ENCODE peak calls at places on chromosome 7, in nine cellular contexts. M is uterus, P is pancreas, Y is nephron progenitor cell, G is progenitor cell of endocrine pancreas, J is heart right ventricle, L is AG10803, V is fibroblast of lung, O is GM12864. C is an unnamed sample.
A peak's percentile ranks its signal among the peaks of the same experiment; 100 is the strongest.

GRCh38 chr7:107069457-107069856 is 25.0 kb downstream of the PRKAR2B start:
- DNase-seq in P (no peak), Y (no peak), V (no peak), O (no peak), G (no peak), L (no peak), J (no peak), M (no peak), C (no peak)

GRCh38 chr7:5636914-5637313 is 144.5 kb downstream of the RNF216 start:
- DNase-seq in Y (no peak), J (peak; percentile 52), P (no peak), O (no peak), L (peak; percentile 92), G (no peak), M (peak; percentile 88), V (peak; percentile 85), C (no peak)

GRCh38 chr7:44286182-44286617 is 39.2 kb downstream of the CAMK2B start:
- DNase-seq in V (no peak), O (no peak), G (peak; percentile 6), P (peak; percentile 51), M (peak; percentile 8), J (no peak), L (no peak), Y (peak; percentile 4), C (no peak)

GRCh38 chr7:85154282-85154937 is 32.4 kb downstream of the SEMA3D start:
- DNase-seq in L (no peak), V (no peak), Y (no peak), M (no peak), P (no peak), G (no peak), J (no peak), O (no peak), C (no peak)

GRCh38 chr7:106895246-106895864 is 30.3 kb downstream of the PIK3CG start:
- DNase-seq in P (no peak), O (no peak), V (no peak), G (no peak), J (no peak), M (no peak), Y (no peak), L (no peak), C (no peak)

GRCh38 chr7:84524714-84525694 is 330.4 kb upstream of the SEMA3A start:
- DNase-seq in V (peak; percentile 97), G (no peak), P (no peak), M (no peak), Y (no peak), J (no peak), O (no peak), L (peak; percentile 96), C (no peak)

GRCh38 chr7:44671069-44671468 is 64.6 kb downstream of the OGDH start:
- DNase-seq in J (no peak), M (no peak), V (no peak), L (no peak), P (no peak), Y (no peak), O (no peak), G (no peak), C (no peak)

GRCh38 chr7:29370531-29371314 is 176.1 kb downstream of the CHN2 start:
- DNase-seq in J (peak; percentile 24), P (no peak), O (no peak), Y (no peak), G (no peak), M (no peak), L (no peak), V (peak; percentile 7), C (no peak)

GRCh38 chr7:55574062-55574717 is 1.9 kb upstream of the VOPP1 start:
- DNase-seq in Y (no peak), L (peak; percentile 28), M (no peak), V (peak; percentile 31), O (no peak), G (no peak), P (no peak), J (no peak), C (no peak)

GRCh38 chr7:21911341-21911875 is 34.3 kb downstream of the CDCA7L start:
- DNase-seq in M (no peak), J (no peak), O (no peak), V (no peak), Y (no peak), P (no peak), G (no peak), L (peak; percentile 87), C (no peak)

GRCh38 chr7:3918576-3918975 is 617.5 kb downstream of the SDK1 start:
- DNase-seq in J (no peak), M (no peak), Y (no peak), O (no peak), G (no peak), L (no peak), P (no peak), V (no peak), C (no peak)

GRCh38 chr7:3923307-3923918 is 622.4 kb downstream of the SDK1 start:
- DNase-seq in V (no peak), G (no peak), M (no peak), Y (no peak), L (no peak), P (no peak), J (no peak), O (no peak), C (no peak)

GRCh38 chr7:3917466-3917865 is 616.4 kb downstream of the SDK1 start:
- DNase-seq in Y (no peak), P (no peak), O (no peak), G (no peak), J (no peak), L (no peak), M (no peak), V (no peak), C (no peak)

GRCh38 chr7:3924277-3924676 is 623.2 kb downstream of the SDK1 start:
- DNase-seq in Y (no peak), J (no peak), G (no peak), L (no peak), P (no peak), O (no peak), V (no peak), M (no peak), C (no peak)

DNA sequence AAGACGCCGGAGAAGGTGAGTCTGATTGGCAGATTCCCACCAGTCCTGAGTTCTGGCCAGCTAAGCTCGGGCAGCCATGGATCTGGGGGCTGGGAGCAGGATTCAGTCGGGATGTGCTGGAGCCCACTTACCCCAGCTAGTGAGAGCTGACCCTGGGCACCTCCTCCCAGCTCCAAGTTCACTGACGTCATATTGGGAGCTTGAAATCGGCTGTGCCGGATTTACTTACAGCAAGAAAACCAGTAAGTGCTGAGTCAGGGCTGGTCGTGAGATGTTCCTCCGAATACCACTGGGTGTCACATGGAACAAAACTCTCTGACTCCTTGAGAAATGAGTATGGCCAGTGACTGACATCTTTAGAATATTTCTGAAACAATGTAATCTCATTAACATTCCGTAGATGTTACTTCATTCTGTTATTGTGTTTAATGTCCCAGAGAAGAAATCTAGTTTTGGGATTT is 621.2 kb downstream of the SDK1 start:
- DNase-seq in V (peak; percentile 97), O (no peak), G (no peak), L (peak; percentile 62), M (no peak), Y (peak; percentile 20), P (no peak), J (peak; percentile 23), C (no peak)
- TF ChIP-seq CTCF in V (no peak), O (no peak), G (peak; percentile 21), L (peak; percentile 11), M (no peak), Y (no peak), P (no peak), J (no peak), C (no peak)

GRCh38 chr7:123787227-123788007 is 38.6 kb upstream of the WASL start:
- DNase-seq in G (no peak), O (no peak), V (no peak), Y (no peak), L (no peak), P (no peak), J (no peak), M (no peak), C (no peak)

GRCh38 chr7:123788584-123788983 is 39.8 kb upstream of the WASL start:
- DNase-seq in M (no peak), L (no peak), Y (no peak), O (no peak), G (no peak), V (no peak), P (no peak), J (no peak), C (no peak)

GRCh38 chr7:123791001-123791400 is 42.2 kb upstream of the WASL start:
- DNase-seq in L (no peak), G (no peak), Y (no peak), J (no peak), P (no peak), O (no peak), M (no peak), V (no peak), C (no peak)

GRCh38 chr7:123789200-123789784 is 40.5 kb upstream of the WASL start:
- DNase-seq in L (no peak), V (no peak), G (no peak), Y (no peak), J (no peak), O (no peak), M (no peak), P (no peak), C (no peak)

GRCh38 chr7:123789817-123790216 is 41.0 kb upstream of the WASL start:
- DNase-seq in M (no peak), G (no peak), J (no peak), V (no peak), P (no peak), L (no peak), O (no peak), Y (no peak), C (no peak)
- TF ChIP-seq CTCF in M (no peak), G (no peak), J (no peak), V (no peak), P (no peak), L (no peak), O (no peak), Y (no peak), C (no peak)

GRCh38 chr7:86818903-86819302 is 175.2 kb downstream of the GRM3 start:
- DNase-seq in L (no peak), G (no peak), V (no peak), M (no peak), O (no peak), P (no peak), J (no peak), Y (no peak), C (no peak)

GRCh38 chr7:86815556-86815955 is 171.8 kb downstream of the GRM3 start:
- DNase-seq in O (no peak), M (no peak), V (no peak), G (no peak), L (no peak), Y (no peak), J (no peak), P (no peak), C (no peak)

DNA sequence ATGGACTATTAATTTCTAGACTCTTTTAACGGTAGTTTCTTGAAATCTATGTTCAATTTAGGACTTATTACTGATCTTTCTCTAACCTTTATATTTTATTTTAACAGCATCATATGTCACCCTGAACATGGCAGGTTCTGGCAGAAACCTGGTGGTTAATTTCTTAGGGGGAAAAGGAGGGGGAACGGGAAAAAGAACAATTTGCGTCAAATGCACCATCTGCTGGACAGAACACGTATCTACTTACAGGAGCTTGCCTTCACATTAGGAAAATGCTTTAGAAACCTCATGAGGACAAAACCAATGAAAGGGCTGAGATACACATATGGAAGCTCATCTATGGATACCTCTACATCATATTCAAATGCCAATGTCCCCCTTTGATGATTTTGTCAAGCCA is 171.3 kb downstream of the GRM3 start:
- DNase-seq in V (no peak), M (no peak), O (peak; percentile 31), J (no peak), Y (peak; percentile 11), L (peak; percentile 3), G (no peak), P (no peak), C (peak; percentile 14)
- TF ChIP-seq CTCF in V (peak; percentile 14), M (no peak), O (peak; percentile 64), J (no peak), Y (peak; percentile 63), L (peak; percentile 38), G (peak; percentile 71), P (peak; percentile 32), C (peak; percentile 74)

GRCh38 chr7:157760004-157760730 is 423.4 kb downstream of the DNAJB6 start:
- DNase-seq in Y (no peak), L (no peak), V (no peak), P (peak; percentile 19), G (no peak), J (no peak), O (no peak), M (no peak), C (no peak)
- TF ChIP-seq CTCF in Y (no peak), L (no peak), V (no peak), P (no peak), G (peak; percentile 19), J (no peak), O (no peak), M (no peak), C (no peak)